ENCODE peak calls at places on chromosomes 11 and 22, in four cellular contexts. L is brain microvascular endothelial cell, K is HuH-7.5, V is fibroblast of lung. O is an unnamed sample.

GRCh38 chr11:69953356-69953755 is 124.8 kb upstream of the ANO1 start:
- DNase-seq in L (no peak), K (no peak), V (no peak), O (no peak)

GRCh38 chr11:95256204-95256819 is 25.3 kb upstream of the SESN3 start:
- DNase-seq in L (peak; percentile 2), K (no peak), V (peak; percentile 51), O (no peak)

GRCh38 chr22:24067587-24068376 is 56.7 kb downstream of the CABIN1 start:
- DNase-seq in L (no peak), K (no peak), V (no peak), O (no peak)

GRCh38 chr11:35546317-35546716 is 20.9 kb upstream of the PAMR1 start:
- DNase-seq in L (no peak), K (no peak), V (no peak), O (no peak)

GRCh38 chr11:121236115-121237001 is 56.2 kb upstream of the SC5D start:
- DNase-seq in L (peak; percentile 55), K (no peak), V (peak; percentile 85), O (no peak)

GRCh38 chr22:19760652-19761002 is at the start of gene TBX1:
- DNase-seq in L (no peak), K (no peak), V (no peak), O (peak; percentile 65)

GRCh38 chr11:131923309-131923708 is 552.9 kb downstream of the NTM start:
- DNase-seq in L (peak; percentile 25), K (no peak), V (no peak), O (no peak)

GRCh38 chr11:31817054-31817620 is 6.0 kb upstream of the PAX6 start:
- DNase-seq in L (no peak), K (no peak), V (peak; percentile 35), O (peak; percentile 38)

GRCh38 chr22:19843107-19843856 is 11.4 kb downstream of the GNB1L start:
- DNase-seq in L (no peak), K (no peak), V (no peak), O (no peak)

GRCh38 chr11:102061276-102061675 is 14.0 kb downstream of the CFAP300 start:
- DNase-seq in L (peak; percentile 16), K (no peak), V (no peak), O (no peak)

GRCh38 chr11:116605543-116605942 is 167.2 kb downstream of the BUD13 start:
- DNase-seq in L (peak; percentile 6), K (peak; percentile 47), V (peak; percentile 22), O (no peak)

O was measured in SK-N-SH.